ENCODE peak calls at places on chromosomes 12 and 14, in eight cellular contexts. F, R, H, X, Y, D, I and K are unnamed samples.
A peak's percentile ranks its signal among the peaks of the same experiment; 100 is the strongest.

GRCh38 chr12:113361574-113362370 is 3.4 kb downstream of the PLBD2 start:
- DNase-seq in F (no peak), R (no peak), H (no peak), X (no peak), Y (no peak), D (no peak), I (no peak), K (no peak)

GRCh38 chr12:49716546-49716945 is 9.3 kb upstream of the FMNL3 start:
- DNase-seq in F (no peak), R (peak; percentile 35), H (no peak), X (no peak), Y (no peak), D (no peak), I (no peak), K (peak; percentile 56)

GRCh38 chr14:50972734-50973133 is 28.5 kb upstream of the PYGL start:
- DNase-seq in F (no peak), R (no peak), H (no peak), X (no peak), Y (no peak), D (no peak), I (no peak), K (no peak)

GRCh38 chr14:104348741-104349140 is 210.4 kb downstream of the KIF26A start:
- DNase-seq in F (no peak), R (no peak), H (no peak), X (no peak), Y (no peak), D (no peak), I (no peak), K (no peak)

GRCh38 chr12:6264402-6265037 is 46.0 kb upstream of the PLEKHG6 start:
- DNase-seq in F (no peak), R (no peak), H (no peak), X (no peak), Y (no peak), D (no peak), I (no peak), K (peak; percentile 45)

GRCh38 chr12:109153711-109154434 is 37.5 kb downstream of the ACACB start:
- DNase-seq in F (no peak), R (no peak), H (peak; percentile 87), X (peak; percentile 10), Y (peak; percentile 3), D (no peak), I (no peak), K (no peak)

GRCh38 chr14:72457641-72458040 is 436.3 kb downstream of the DPF3 start:
- DNase-seq in F (no peak), R (no peak), H (no peak), X (peak; percentile 72), Y (no peak), D (no peak), I (no peak), K (no peak)

GRCh38 chr12:99505805-99506204 is 141.7 kb upstream of the GARIN6 start:
- DNase-seq in F (no peak), R (no peak), H (no peak), X (no peak), Y (no peak), D (no peak), I (no peak), K (no peak)